ENCODE peak calls at places on chromosomes 11 and 22, in eight cellular contexts. G is activated effector memory CD4-positive, alpha-beta T cell treated with anti-CD3 and anti-CD28 coated beads, Interleukin-2, amount 50 U/mL, for 16 hours; M is T follicular helper cell; F is stimulated activated CD8-positive, alpha-beta memory T cell treated with anti-CD3 and anti-CD28 coated beads, Interleukin-7, amount 100 ng/mL, for 24 hours; O is activated CD8-positive, alpha-beta memory T cell treated with anti-CD3 and anti-CD28 coated beads for 24 hours; H is K562; R is Calu3; Z is NCI-H1092 treated with DMSO at 0.1 percent for 48 hours. J is an unnamed sample.
A peak's percentile ranks its signal among the peaks of the same experiment; 100 is the strongest.

GRCh38 chr11:14645985-14646900 is 2.6 kb downstream of the PDE3B start:
- DNase-seq in R (no peak), G (no peak), Z (no peak), F (no peak), O (no peak), H (no peak), M (no peak), J (no peak)

GRCh38 chr11:86592659-86593451 is 79.6 kb downstream of the ME3 start:
- DNase-seq in Z (peak; percentile 85), R (peak; percentile 85), M (peak; percentile 31), O (peak; percentile 88), G (peak; percentile 85), H (peak; percentile 64), F (peak; percentile 74), J (no peak)

GRCh38 chr11:77269484-77270123 is 31.9 kb downstream of the GDPD4 start:
- DNase-seq in Z (no peak), F (no peak), O (no peak), H (no peak), M (no peak), G (no peak), R (no peak), J (no peak)

GRCh38 chr11:123020968-123021367 is 39.3 kb upstream of the BSX start:
- DNase-seq in G (no peak), M (no peak), F (no peak), Z (peak; percentile 81), O (peak; percentile 61), H (no peak), R (peak; percentile 31), J (no peak)

GRCh38 chr11:125167954-125168821 is 3.6 kb downstream of the PKNOX2 start:
- DNase-seq in O (no peak), M (no peak), G (no peak), H (no peak), F (no peak), R (no peak), Z (no peak), J (no peak)

GRCh38 chr11:101327908-101328307 is 198.3 kb upstream of the PGR start:
- DNase-seq in H (no peak), M (no peak), G (no peak), F (no peak), O (no peak), Z (no peak), R (no peak), J (no peak)

GRCh38 chr11:64384981-64385952 is 26.3 kb downstream of the RPS6KA4 start:
- DNase-seq in F (no peak), H (no peak), O (no peak), R (no peak), G (no peak), M (no peak), Z (peak; percentile 53), J (no peak)

GRCh38 chr11:121389651-121390050 is 62.5 kb upstream of the SORL1 start:
- DNase-seq in G (no peak), M (no peak), R (no peak), Z (peak; percentile 94), F (no peak), H (no peak), O (no peak), J (no peak)

GRCh38 chr11:27058456-27058855 is 17.8 kb downstream of the BBOX1 start:
- DNase-seq in F (no peak), Z (no peak), G (no peak), M (no peak), R (no peak), H (no peak), O (no peak), J (no peak)

GRCh38 chr11:65592840-65593517 is 2.6 kb downstream of the KCNK7 start:
- DNase-seq in G (no peak), M (no peak), H (no peak), Z (no peak), R (no peak), O (no peak), F (no peak), J (no peak)

GRCh38 chr11:86291466-86292262 is 10.4 kb upstream of the HIKESHI start:
- DNase-seq in F (peak; percentile 46), M (peak; percentile 45), H (peak; percentile 60), R (peak; percentile 62), Z (peak; percentile 32), O (peak; percentile 81), G (peak; percentile 87), J (no peak)

GRCh38 chr22:32661296-32661695 is 140.2 kb upstream of the TIMP3 start:
- DNase-seq in F (no peak), Z (no peak), G (no peak), H (no peak), O (no peak), M (no peak), R (peak; percentile 55), J (no peak)

GRCh38 chr11:2375964-2376551 is 1.1 kb upstream of the CD81 start:
- DNase-seq in M (no peak), R (peak; percentile 67), G (no peak), F (no peak), O (no peak), H (no peak), Z (no peak), J (no peak)

GRCh38 chr11:13462311-13462927 is 603 bp downstream of the BTBD10 start:
- DNase-seq in H (peak; percentile 51), F (peak; percentile 46), O (peak; percentile 84), M (peak; percentile 46), Z (peak; percentile 59), R (peak; percentile 66), G (peak; percentile 87), J (no peak)

GRCh38 chr22:40651563-40652501 is 15.3 kb upstream of the MRTFA start:
- DNase-seq in G (peak; percentile 94), F (peak; percentile 72), Z (peak; percentile 94), H (peak; percentile 87), R (peak; percentile 93), O (peak; percentile 84), M (peak; percentile 59), J (peak; percentile 90)

GRCh38 chr11:15171956-15172355 is 57.2 kb downstream of the INSC start:
- DNase-seq in M (no peak), F (no peak), O (no peak), Z (no peak), G (no peak), H (no peak), R (no peak), J (no peak)

GRCh38 chr22:37205046-37205445 is 7.2 kb downstream of the SSTR3 start:
- DNase-seq in G (peak; percentile 58), F (no peak), R (no peak), H (no peak), O (no peak), M (no peak), Z (no peak), J (peak; percentile 57)

GRCh38 chr22:49667236-49667635 is 160.4 kb downstream of the BRD1 start:
- DNase-seq in O (peak; percentile 56), F (no peak), H (no peak), Z (no peak), G (peak; percentile 73), M (no peak), R (no peak), J (peak; percentile 77)

GRCh38 chr11:84021291-84021690 is 735.1 kb upstream of the CCDC90B start:
- DNase-seq in O (no peak), G (no peak), M (no peak), R (no peak), H (no peak), F (no peak), Z (no peak), J (no peak)

GRCh38 chr11:4522339-4522738 is 22.7 kb upstream of the OR52M1 start:
- DNase-seq in Z (no peak), F (no peak), R (no peak), H (no peak), O (no peak), M (no peak), G (no peak), J (no peak)

GRCh38 chr22:36968249-36968964 is 50.8 kb downstream of the TST start:
- DNase-seq in H (no peak), G (no peak), R (no peak), Z (no peak), F (no peak), O (no peak), M (no peak), J (no peak)

GRCh38 chr22:43249789-43250188 is 62.9 kb upstream of the TTLL12 start:
- DNase-seq in G (no peak), Z (no peak), O (no peak), R (peak; percentile 45), F (no peak), M (no peak), H (no peak), J (no peak)

GRCh38 chr11:31940396-31941037 is 129.4 kb upstream of the PAX6 start:
- DNase-seq in G (no peak), O (no peak), F (no peak), Z (no peak), M (no peak), H (no peak), R (no peak), J (no peak)

GRCh38 chr11:107545101-107545514 is 20.4 kb downstream of the ALKBH8 start:
- DNase-seq in M (no peak), Z (no peak), O (no peak), F (no peak), H (no peak), R (no peak), G (no peak), J (no peak)

GRCh38 chr22:38327805-38328204 is 10.6 kb upstream of the CSNK1E start:
- DNase-seq in O (no peak), G (no peak), F (no peak), Z (no peak), R (no peak), H (no peak), M (no peak), J (no peak)

GRCh38 chr22:17403906-17404305 is 34.6 kb downstream of the CECR2 start:
- DNase-seq in G (no peak), F (no peak), Z (no peak), O (no peak), H (no peak), R (no peak), M (no peak), J (no peak)